ENCODE peak calls at places on chromosomes 3 and 15, in four cellular contexts. One of them, this sample, is unnamed.

GRCh38 chr3:158710601-158711000 is 21.7 kb downstream of the RARRES1 start:
- DNase-seq in K562: no peak
- DNase-seq in HepG2: no peak
- DNase-seq in GM12878: no peak
- DNase-seq in this sample: no peak

GRCh38 chr3:119524931-119525662 is 26.8 kb downstream of the TIMMDC1 start:
- DNase-seq in GM12878: no peak
- DNase-seq in HepG2: no peak
- DNase-seq in K562: peak
- DNase-seq in this sample: no peak

GRCh38 chr3:194123735-194124134 is 12.2 kb upstream of the HES1 start:
- DNase-seq in HepG2: no peak
- DNase-seq in K562: no peak
- DNase-seq in GM12878: no peak
- DNase-seq in this sample: no peak

GRCh38 chr3:25505581-25505980 is 77.5 kb downstream of the RARB start:
- DNase-seq in K562: no peak
- DNase-seq in GM12878: no peak
- DNase-seq in HepG2: no peak
- DNase-seq in this sample: no peak

GRCh38 chr3:13282986-13283876 is 136.9 kb downstream of the NUP210 start:
- DNase-seq in HepG2: no peak
- DNase-seq in K562: peak
- DNase-seq in GM12878: no peak
- DNase-seq in this sample: peak

GRCh38 chr3:126521122-126521891 is 2.6 kb upstream of the CHST13 start:
- DNase-seq in HepG2: no peak
- DNase-seq in GM12878: no peak
- DNase-seq in K562: no peak
- DNase-seq in this sample: no peak

GRCh38 chr3:146715176-146715575 is 110.0 kb upstream of the PLSCR5 start:
- DNase-seq in HepG2: no peak
- DNase-seq in K562: no peak
- DNase-seq in GM12878: no peak
- DNase-seq in this sample: no peak

GRCh38 chr3:71160800-71161546 is 422.6 kb downstream of the FOXP1 start:
- DNase-seq in GM12878: no peak
- DNase-seq in HepG2: no peak
- DNase-seq in K562: no peak
- DNase-seq in this sample: no peak

GRCh38 chr3:30162579-30162978 is 443.8 kb upstream of the TGFBR2 start:
- DNase-seq in HepG2: no peak
- DNase-seq in K562: no peak
- DNase-seq in GM12878: no peak
- DNase-seq in this sample: no peak

GRCh38 chr3:193872265-193872753 is 263.6 kb upstream of the HES1 start:
- DNase-seq in K562: peak
- DNase-seq in HepG2: peak
- DNase-seq in GM12878: no peak
- DNase-seq in this sample: peak

GRCh38 chr3:13451301-13451673 is 28.8 kb upstream of the HDAC11 start:
- DNase-seq in GM12878: no peak
- DNase-seq in K562: no peak
- DNase-seq in HepG2: no peak
- DNase-seq in this sample: no peak

GRCh38 chr3:58173670-58174472 is 36.9 kb downstream of the DNASE1L3 start:
- DNase-seq in HepG2: peak
- DNase-seq in GM12878: no peak
- DNase-seq in K562: peak
- DNase-seq in this sample: no peak

GRCh38 chr15:69730281-69731235 is 277.9 kb downstream of the RPLP1 start:
- DNase-seq in GM12878: no peak
- DNase-seq in K562: no peak
- DNase-seq in HepG2: no peak
- DNase-seq in this sample: no peak

GRCh38 chr3:124772081-124772831 is 42.0 kb downstream of the UMPS start:
- DNase-seq in K562: peak
- DNase-seq in GM12878: no peak
- DNase-seq in HepG2: no peak
- DNase-seq in this sample: no peak

GRCh38 chr3:140720242-140720641 is 42.4 kb downstream of the TRIM42 start:
- DNase-seq in K562: no peak
- DNase-seq in GM12878: no peak
- DNase-seq in HepG2: peak
- DNase-seq in this sample: no peak

GRCh38 chr3:55191911-55192787 is 264.3 kb upstream of the LRTM1 start:
- DNase-seq in HepG2: no peak
- DNase-seq in GM12878: no peak
- DNase-seq in K562: no peak
- DNase-seq in this sample: no peak

GRCh38 chr3:126746395-126747177 is 42.5 kb downstream of the CHCHD6 start:
- DNase-seq in HepG2: peak
- DNase-seq in GM12878: no peak
- DNase-seq in K562: peak
- DNase-seq in this sample: peak

GRCh38 chr15:85706779-85707518 is 87.8 kb downstream of the KLHL25 start:
- DNase-seq in GM12878: peak
- DNase-seq in HepG2: no peak
- DNase-seq in K562: no peak
- DNase-seq in this sample: no peak

GRCh38 chr15:76393614-76394013 is 57.0 kb downstream of the ISL2 start:
- DNase-seq in GM12878: no peak
- DNase-seq in K562: no peak
- DNase-seq in HepG2: no peak
- DNase-seq in this sample: no peak

GRCh38 chr15:67550522-67550921 is 8.0 kb downstream of the MAP2K5 start:
- DNase-seq in GM12878: no peak
- DNase-seq in HepG2: no peak
- DNase-seq in K562: peak
- DNase-seq in this sample: no peak

GRCh38 chr3:135325726-135326245 is 530.7 kb downstream of the EPHB1 start:
- DNase-seq in HepG2: no peak
- DNase-seq in K562: no peak
- DNase-seq in GM12878: no peak
- DNase-seq in this sample: no peak

GRCh38 chr3:98534168-98534567 is 2.4 kb downstream of the GPR15 start:
- DNase-seq in HepG2: no peak
- DNase-seq in K562: no peak
- DNase-seq in GM12878: no peak
- DNase-seq in this sample: no peak

GRCh38 chr3:106582151-106582550 is 713.3 kb upstream of the CBLB start:
- DNase-seq in GM12878: no peak
- DNase-seq in K562: no peak
- DNase-seq in HepG2: no peak
- DNase-seq in this sample: no peak

GRCh38 chr3:62911531-62911930 is 36.3 kb upstream of the CADPS start:
- DNase-seq in K562: no peak
- DNase-seq in GM12878: no peak
- DNase-seq in HepG2: no peak
- DNase-seq in this sample: no peak

GRCh38 chr3:100869787-100870186 is 123.4 kb downstream of the ABI3BP start:
- DNase-seq in GM12878: no peak
- DNase-seq in HepG2: no peak
- DNase-seq in K562: no peak
- DNase-seq in this sample: no peak

GRCh38 chr3:126013742-126014141 is 44.8 kb downstream of the ROPN1B start:
- DNase-seq in K562: no peak
- DNase-seq in HepG2: no peak
- DNase-seq in GM12878: no peak
- DNase-seq in this sample: no peak

GRCh38 chr3:138941259-138941885 is 5.6 kb downstream of the FOXL2 start:
- DNase-seq in GM12878: no peak
- DNase-seq in K562: peak
- DNase-seq in HepG2: peak
- DNase-seq in this sample: peak

GRCh38 chr15:53976844-53977392 is 1.3 kb upstream of the UNC13C start:
- DNase-seq in K562: no peak
- DNase-seq in GM12878: no peak
- DNase-seq in HepG2: peak
- DNase-seq in this sample: no peak

GRCh38 chr3:37779289-37780152 is 82.2 kb upstream of the CTDSPL start:
- DNase-seq in HepG2: peak
- DNase-seq in GM12878: no peak
- DNase-seq in K562: peak
- DNase-seq in this sample: peak
- TF ChIP-seq CHD4 in HepG2: no peak
- TF ChIP-seq CHD4 in GM12878: no peak
- TF ChIP-seq CHD4 in K562: no peak
- TF ChIP-seq CHD4 in this sample: no peak

GRCh38 chr3:172512363-172512762 is 10.9 kb downstream of the TNFSF10 start:
- DNase-seq in GM12878: peak
- DNase-seq in K562: peak
- DNase-seq in HepG2: no peak
- DNase-seq in this sample: no peak
- TF ChIP-seq CHD4 in GM12878: no peak
- TF ChIP-seq CHD4 in K562: no peak
- TF ChIP-seq CHD4 in HepG2: no peak
- TF ChIP-seq CHD4 in this sample: no peak

DNA sequence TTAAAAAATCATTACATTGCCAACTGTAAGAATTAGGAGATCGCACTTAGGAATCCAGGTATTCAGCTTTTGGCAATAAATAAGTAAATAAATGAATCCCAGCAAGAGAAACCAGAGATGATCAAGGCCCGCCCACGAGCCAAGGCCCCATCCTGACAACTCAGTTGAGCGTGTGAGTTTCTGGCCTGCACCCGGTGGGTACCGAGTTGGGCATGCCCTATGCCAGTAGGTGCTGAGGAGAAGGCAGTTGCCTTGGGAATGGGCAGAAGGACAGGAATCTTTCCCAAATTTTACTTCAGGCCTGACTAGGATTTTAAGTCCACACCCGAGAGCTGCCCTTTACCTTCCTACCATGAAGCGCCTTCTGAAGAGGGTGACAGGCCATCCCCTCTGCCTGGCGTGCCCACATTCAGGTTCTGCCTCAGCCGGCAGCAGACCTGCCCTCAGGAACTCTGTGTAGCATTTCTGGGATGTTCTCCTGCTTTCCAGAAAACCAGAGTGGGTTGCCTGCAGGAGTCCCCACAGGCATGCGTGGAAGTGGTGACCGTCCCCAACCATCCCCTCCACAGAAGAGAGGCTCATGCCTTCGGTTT is 99.3 kb upstream of the ALDH1A3 start:
- DNase-seq in GM12878: no peak
- DNase-seq in HepG2: no peak
- DNase-seq in K562: no peak
- DNase-seq in this sample: no peak
- TF ChIP-seq CHD4 in GM12878: no peak
- TF ChIP-seq CHD4 in HepG2: no peak
- TF ChIP-seq CHD4 in K562: no peak
- TF ChIP-seq CHD4 in this sample: no peak

GRCh38 chr3:172595648-172596393 is 72.6 kb upstream of the TNFSF10 start:
- DNase-seq in HepG2: peak
- DNase-seq in K562: peak
- DNase-seq in GM12878: peak
- DNase-seq in this sample: peak
- TF ChIP-seq CHD4 in HepG2: no peak
- TF ChIP-seq CHD4 in K562: no peak
- TF ChIP-seq CHD4 in GM12878: no peak
- TF ChIP-seq CHD4 in this sample: no peak

DNA sequence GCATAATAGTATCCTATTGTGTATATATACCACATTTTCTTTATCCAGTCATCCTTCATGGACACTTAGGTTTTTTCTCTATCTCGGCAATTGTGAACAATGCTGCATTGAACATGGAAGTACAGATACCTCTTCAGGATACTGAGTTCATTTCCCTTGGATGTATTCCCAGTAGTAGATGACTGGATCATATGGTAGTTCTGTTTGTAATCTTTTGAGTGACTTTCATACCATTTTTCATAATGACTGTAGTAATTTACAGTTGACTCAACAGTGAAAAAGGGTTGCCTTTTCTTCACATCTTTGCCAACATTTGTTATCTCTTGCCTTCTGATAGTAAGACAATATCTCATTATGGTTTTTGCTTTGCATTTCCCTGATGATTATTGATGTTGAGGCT is 21.8 kb downstream of the MYH15 start:
- DNase-seq in HepG2: no peak
- DNase-seq in K562: no peak
- DNase-seq in GM12878: no peak
- DNase-seq in this sample: no peak
- TF ChIP-seq CHD4 in HepG2: no peak
- TF ChIP-seq CHD4 in K562: no peak
- TF ChIP-seq CHD4 in GM12878: no peak
- TF ChIP-seq CHD4 in this sample: no peak

DNA sequence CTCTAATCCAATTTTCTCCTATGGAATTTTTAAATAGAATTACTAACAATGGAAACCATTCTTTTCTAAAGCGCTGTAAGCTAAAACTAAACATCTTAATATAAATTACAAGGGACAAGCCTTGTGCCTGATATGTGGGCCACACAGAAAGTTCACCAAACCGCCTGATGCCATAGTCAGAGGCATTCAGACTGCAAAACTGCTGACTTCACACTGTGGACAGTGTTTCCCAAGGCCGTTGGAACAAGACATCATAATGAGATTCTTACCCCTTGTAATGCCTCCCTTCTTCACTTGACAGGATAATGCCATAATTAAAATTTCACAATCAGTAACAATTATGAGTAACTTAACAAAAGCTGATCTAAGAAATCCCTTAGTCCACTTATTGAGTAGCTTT is 14.9 kb downstream of the SH3GL3 start:
- DNase-seq in HepG2: no peak
- DNase-seq in K562: peak
- DNase-seq in GM12878: no peak
- DNase-seq in this sample: no peak
- TF ChIP-seq CHD4 in HepG2: no peak
- TF ChIP-seq CHD4 in K562: no peak
- TF ChIP-seq CHD4 in GM12878: no peak
- TF ChIP-seq CHD4 in this sample: no peak

DNA sequence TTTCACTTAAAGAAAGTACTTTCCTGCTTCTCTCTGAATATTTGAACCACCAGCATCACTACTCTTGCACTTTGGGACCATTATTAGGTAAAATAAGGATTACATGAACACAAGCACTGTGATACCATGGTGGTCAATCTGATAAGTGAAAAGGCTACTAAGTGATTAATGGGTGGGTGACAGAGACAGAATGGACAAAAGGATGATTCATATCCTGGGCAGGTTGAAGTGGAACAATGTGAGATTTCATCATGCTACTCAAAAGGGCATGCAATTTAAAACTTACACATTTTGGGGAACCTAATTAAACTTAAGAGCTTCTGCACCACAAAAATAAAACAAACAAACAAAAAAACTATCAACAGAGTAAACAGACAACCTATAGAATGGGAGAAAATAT is 172.0 kb upstream of the CD96 start:
- DNase-seq in K562: no peak
- DNase-seq in HepG2: no peak
- DNase-seq in GM12878: no peak
- DNase-seq in this sample: no peak
- TF ChIP-seq CHD4 in K562: no peak
- TF ChIP-seq CHD4 in HepG2: no peak
- TF ChIP-seq CHD4 in GM12878: no peak
- TF ChIP-seq CHD4 in this sample: no peak

DNA sequence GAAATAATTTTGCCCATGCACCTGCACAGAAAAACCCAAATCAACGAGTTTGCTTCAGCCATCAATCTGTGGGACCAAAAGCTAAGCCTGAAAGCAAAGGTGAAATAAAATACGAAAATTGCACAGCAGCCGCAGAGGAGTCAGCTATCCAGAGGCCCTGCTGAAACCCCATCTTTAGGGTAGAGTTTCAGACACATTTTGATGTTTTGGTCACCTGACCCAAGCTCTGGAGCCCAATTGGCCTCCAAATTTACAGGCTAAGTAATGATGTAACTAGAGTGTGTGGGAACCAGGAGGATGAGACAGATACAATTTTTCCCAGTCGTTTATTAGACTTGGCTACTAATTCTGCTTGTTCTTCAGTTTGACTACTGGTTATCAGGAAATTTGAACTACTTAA is 308.6 kb upstream of the ATP11B start:
- DNase-seq in HepG2: no peak
- DNase-seq in GM12878: no peak
- DNase-seq in K562: no peak
- DNase-seq in this sample: no peak
- TF ChIP-seq CHD4 in HepG2: no peak
- TF ChIP-seq CHD4 in GM12878: no peak
- TF ChIP-seq CHD4 in K562: no peak
- TF ChIP-seq CHD4 in this sample: no peak